ENCODE peak calls at places on chromosomes 3 and 15, in four cellular contexts. D, R, N and A are unnamed samples.

GRCh38 chr3:88334187-88334868 is 184.6 kb downstream of the C3orf38 start:
- DNase-seq in D (no peak), R (no peak), N (no peak), A (no peak)

GRCh38 chr15:55222588-55222987 is 25.8 kb upstream of the RSL24D1 start:
- DNase-seq in D (no peak), R (no peak), N (no peak), A (no peak)

GRCh38 chr3:71726106-71726505 is 904 bp upstream of the EIF4E3 start:
- DNase-seq in D (no peak), R (no peak), N (no peak), A (no peak)

GRCh38 chr15:57914350-57915055 is 151.0 kb downstream of the ALDH1A2 start:
- DNase-seq in D (no peak), R (no peak), N (no peak), A (no peak)

GRCh38 chr3:132758740-132759139 is 36.5 kb upstream of the NPHP3 start:
- DNase-seq in D (no peak), R (no peak), N (no peak), A (no peak)

GRCh38 chr15:57600197-57600596 is 8.5 kb downstream of the MYZAP start:
- DNase-seq in D (no peak), R (no peak), N (no peak), A (no peak)

GRCh38 chr3:56257826-56258225 is 210.4 kb downstream of the ERC2 start:
- DNase-seq in D (no peak), R (no peak), N (no peak), A (no peak)

GRCh38 chr15:98727115-98728040 is 79.0 kb downstream of the IGF1R start:
- DNase-seq in D (peak), R (peak), N (no peak), A (peak)

GRCh38 chr3:126053513-126053912 is 30.4 kb downstream of the SLC41A3 start:
- DNase-seq in D (no peak), R (no peak), N (no peak), A (no peak)

GRCh38 chr15:101499863-101500713 is 10.6 kb upstream of the PCSK6 start:
- DNase-seq in D (no peak), R (no peak), N (no peak), A (no peak)

GRCh38 chr3:171776411-171776810 is 33.9 kb downstream of the PLD1 start:
- DNase-seq in D (no peak), R (no peak), N (no peak), A (no peak)

GRCh38 chr3:190911382-190911781 is 48.9 kb upstream of the GMNC start:
- DNase-seq in D (no peak), R (no peak), N (no peak), A (no peak)

GRCh38 chr3:73141531-73141930 is 80.1 kb downstream of the EBLN2 start:
- DNase-seq in D (no peak), R (no peak), N (no peak), A (no peak)

GRCh38 chr3:128820252-128820839 is 59.1 kb upstream of the ACAD9 start:
- DNase-seq in D (no peak), R (no peak), N (no peak), A (no peak)

GRCh38 chr3:120040813-120041377 is 53.4 kb downstream of the GSK3B start:
- DNase-seq in D (no peak), R (no peak), N (no peak), A (no peak)

GRCh38 chr3:30354972-30355371 is 251.4 kb upstream of the TGFBR2 start:
- DNase-seq in D (no peak), R (no peak), N (no peak), A (no peak)

GRCh38 chr3:9399746-9400145 is 2.3 kb downstream of the SETD5 start:
- DNase-seq in D (peak), R (peak), N (no peak), A (peak)

GRCh38 chr3:147392083-147392916 is 14.0 kb downstream of the ZIC4 start:
- DNase-seq in D (no peak), R (peak), N (no peak), A (no peak)

GRCh38 chr3:61896251-61896650 is 334.9 kb downstream of the PTPRG start:
- DNase-seq in D (no peak), R (no peak), N (no peak), A (no peak)

GRCh38 chr3:66413151-66413751 is 87.6 kb downstream of the LRIG1 start:
- DNase-seq in D (peak), R (no peak), N (no peak), A (no peak)

GRCh38 chr3:159451482-159451881 is 537.2 kb upstream of the IL12A start:
- DNase-seq in D (no peak), R (no peak), N (no peak), A (no peak)

GRCh38 chr15:57647791-57648130 is 56.1 kb downstream of the MYZAP start:
- DNase-seq in D (no peak), R (no peak), N (no peak), A (no peak)

GRCh38 chr3:16568115-16568514 is 37.1 kb downstream of the DAZL start:
- DNase-seq in D (no peak), R (no peak), N (no peak), A (no peak)

GRCh38 chr3:183265157-183265642 is 12.1 kb downstream of the B3GNT5 start:
- DNase-seq in D (peak), R (no peak), N (no peak), A (peak)

GRCh38 chr15:91380114-91380513 is 280.1 kb downstream of the SV2B start:
- DNase-seq in D (no peak), R (no peak), N (no peak), A (no peak)

GRCh38 chr3:11455977-11456376 is 183.8 kb downstream of the ATG7 start:
- DNase-seq in D (peak), R (no peak), N (no peak), A (no peak)

GRCh38 chr15:89333959-89334509 is 590 bp downstream of the POLG start:
- DNase-seq in D (no peak), R (no peak), N (no peak), A (no peak)

GRCh38 chr3:137121704-137122314 is 164.0 kb downstream of the IL20RB start:
- DNase-seq in D (peak), R (peak), N (no peak), A (no peak)

GRCh38 chr3:24562874-24563273 is 68.2 kb upstream of the THRB start:
- DNase-seq in D (no peak), R (no peak), N (no peak), A (no peak)

GRCh38 chr15:60362318-60363023 is 35.3 kb downstream of the ANXA2 start:
- DNase-seq in D (peak), R (no peak), N (peak), A (no peak)

GRCh38 chr3:99627062-99627826 is 11.2 kb upstream of the COL8A1 start:
- DNase-seq in D (no peak), R (no peak), N (no peak), A (no peak)

GRCh38 chr3:57079221-57079831 is 18.9 kb downstream of the SPATA12 start:
- DNase-seq in D (peak), R (peak), N (no peak), A (peak)

GRCh38 chr3:101533603-101533968 is 20.6 kb upstream of the SENP7 start:
- DNase-seq in D (no peak), R (no peak), N (no peak), A (no peak)

GRCh38 chr3:157865449-157865862 is 240.8 kb downstream of the SHOX2 start:
- DNase-seq in D (no peak), R (peak), N (peak), A (no peak)